ENCODE peak calls at places on chromosome 10, in eight cellular contexts. B is uterus, I is kidney, J is testis, Q is aorta, Y is lower lobe of right lung, D is right lobe of liver, G is OCI-LY7. F is an unnamed sample. For H3K36me3, the result is how much of the 10 kb centered on the place peaks cover.

GRCh38 chr10:124587811-124588211 is 126.2 kb downstream of the LHPP start:
- DNase-seq in B (no peak), I (peak), J (no peak), Q (peak), Y (no peak), D (no peak), G (no peak), F (peak)

GRCh38 chr10:97463363-97464132 is 17.6 kb downstream of the ZDHHC16 start:
- DNase-seq in B (no peak), I (no peak), J (peak), Q (no peak), Y (no peak), D (peak), G (peak), F (peak)

GRCh38 chr10:31426425-31426824 is 107.4 kb downstream of the ZEB1 start:
- DNase-seq in B (no peak), I (no peak), J (no peak), Q (no peak), Y (no peak), D (no peak), G (no peak), F (no peak)

GRCh38 chr10:24551161-24551560 is 172.5 kb downstream of the ARHGAP21 start:
- DNase-seq in B (no peak), I (no peak), J (no peak), Q (no peak), Y (no peak), D (no peak), G (no peak), F (no peak)

GRCh38 chr10:113853577-113854018 is 284 bp downstream of the DCLRE1A start:
- DNase-seq in B (no peak), I (no peak), J (no peak), Q (no peak), Y (no peak), D (no peak), G (no peak), F (no peak)

GRCh38 chr10:16779375-16779774 is 37.8 kb downstream of the RSU1 start:
- DNase-seq in B (no peak), I (no peak), J (no peak), Q (no peak), Y (no peak), D (no peak), G (no peak), F (no peak)

GRCh38 chr10:52571516-52572182 is 200.9 kb downstream of the MBL2 start:
- DNase-seq in B (no peak), I (no peak), J (no peak), Q (no peak), Y (no peak), D (no peak), G (no peak), F (no peak)

GRCh38 chr10:121608669-121609190 is 10.5 kb upstream of the FGFR2 start:
- DNase-seq in B (peak), I (peak), J (peak), Q (peak), Y (peak), D (peak), G (peak), F (peak)

GRCh38 chr10:127881262-127881661 is 11.5 kb downstream of the CLRN3 start:
- DNase-seq in B (no peak), I (no peak), J (no peak), Q (no peak), Y (no peak), D (no peak), G (no peak), F (no peak)

GRCh38 chr10:29555746-29556481 is 78.9 kb downstream of the SVIL start:
- DNase-seq in B (peak), I (no peak), J (no peak), Q (no peak), Y (no peak), D (no peak), G (no peak), F (no peak)

GRCh38 chr10:34808789-34809745 is 6.0 kb downstream of the PARD3 start:
- DNase-seq in B (peak), I (peak), J (peak), Q (no peak), Y (peak), D (no peak), G (no peak), F (peak)

GRCh38 chr10:16408379-16408778 is 28.4 kb upstream of the PTER start:
- DNase-seq in B (no peak), I (no peak), J (no peak), Q (no peak), Y (no peak), D (no peak), G (no peak), F (no peak)

GRCh38 chr10:98030093-98030821 is at the start of gene CRTAC1:
- DNase-seq in B (peak), I (peak), J (peak), Q (peak), Y (peak), D (no peak), G (no peak), F (peak)

GRCh38 chr10:34768261-34768971 is 46.7 kb downstream of the PARD3 start:
- DNase-seq in B (peak), I (peak), J (peak), Q (peak), Y (peak), D (peak), G (no peak), F (no peak)

GRCh38 chr10:80486151-80486692 is 32.1 kb downstream of the TSPAN14 start:
- DNase-seq in B (no peak), I (no peak), J (no peak), Q (peak), Y (no peak), D (no peak), G (no peak), F (no peak)

GRCh38 chr10:30294506-30295280 is 54.4 kb downstream of the MTPAP start:
- DNase-seq in B (no peak), I (no peak), J (no peak), Q (no peak), Y (no peak), D (no peak), G (no peak), F (no peak)

GRCh38 chr10:93600861-93601773 is at the start of gene RBP4:
- DNase-seq in B (no peak), I (peak), J (peak), Q (peak), Y (no peak), D (peak), G (no peak), F (peak)

GRCh38 chr10:31272841-31273240 is 46.2 kb upstream of the ZEB1 start:
- DNase-seq in B (no peak), I (no peak), J (no peak), Q (no peak), Y (no peak), D (no peak), G (no peak), F (no peak)

GRCh38 chr10:103717341-103718246 is 137.8 kb downstream of the SH3PXD2A start:
- DNase-seq in B (no peak), I (no peak), J (no peak), Q (no peak), Y (no peak), D (no peak), G (no peak), F (peak)

GRCh38 chr10:129122846-129123245 is 344.2 kb upstream of the MGMT start:
- DNase-seq in B (no peak), I (no peak), J (no peak), Q (no peak), Y (no peak), D (no peak), G (no peak), F (no peak)

GRCh38 chr10:130686680-130687300 is 550.6 kb downstream of the GLRX3 start:
- DNase-seq in B (no peak), I (no peak), J (peak), Q (no peak), Y (no peak), D (no peak), G (no peak), F (peak)

GRCh38 chr10:119165171-119166110 is at the start of gene SFXN4:
- DNase-seq in B (peak), I (peak), J (peak), Q (peak), Y (peak), D (peak), G (peak), F (peak)

GRCh38 chr10:79316671-79317431 is 30.4 kb upstream of the PPIF start:
- DNase-seq in B (no peak), I (no peak), J (no peak), Q (peak), Y (peak), D (no peak), G (peak), F (peak)

GRCh38 chr10:6059506-6059905 is 2.7 kb downstream of the IL2RA start:
- DNase-seq in B (no peak), I (no peak), J (no peak), Q (no peak), Y (no peak), D (peak), G (no peak), F (no peak)

GRCh38 chr10:35896011-35896410 is 253.9 kb upstream of the FZD8 start:
- DNase-seq in B (no peak), I (no peak), J (no peak), Q (no peak), Y (no peak), D (no peak), G (no peak), F (no peak)

GRCh38 chr10:92527716-92528115 is 46.2 kb downstream of the IDE start:
- DNase-seq in B (no peak), I (no peak), J (no peak), Q (no peak), Y (no peak), D (no peak), G (no peak), F (no peak)
- H3K4me3 ChIP-seq in B (no peak), I (no peak), J (no peak), Q (no peak), Y (no peak), D (no peak), G (no peak), F (no peak)

DNA sequence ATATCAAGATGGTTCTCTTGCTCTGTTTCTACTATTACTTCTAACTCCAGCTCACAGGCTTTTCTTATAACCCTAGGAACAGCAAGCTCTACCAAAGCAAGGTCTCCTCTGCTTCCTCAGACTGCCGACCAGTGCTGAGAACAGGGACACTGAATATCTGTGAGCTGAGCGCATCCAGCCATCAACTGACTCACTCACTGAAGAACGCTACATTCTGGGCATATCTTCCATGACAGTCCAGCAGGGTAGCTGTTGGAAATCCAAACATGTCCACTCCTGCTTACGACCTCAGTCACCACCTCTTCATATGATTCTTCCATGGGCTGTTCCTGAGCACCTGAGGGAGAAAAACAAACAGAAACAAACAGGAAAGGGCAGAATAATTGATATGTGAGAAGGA is 2.8 kb downstream of the ZNF32 start:
- DNase-seq in B (no peak), I (no peak), J (no peak), Q (no peak), Y (no peak), D (no peak), G (no peak), F (no peak)
- H3K36me3 ChIP-seq in B (under half), I (under half), J (under half), Q (under half), Y (under half), D (under half), G (under half), F (under half)

DNA sequence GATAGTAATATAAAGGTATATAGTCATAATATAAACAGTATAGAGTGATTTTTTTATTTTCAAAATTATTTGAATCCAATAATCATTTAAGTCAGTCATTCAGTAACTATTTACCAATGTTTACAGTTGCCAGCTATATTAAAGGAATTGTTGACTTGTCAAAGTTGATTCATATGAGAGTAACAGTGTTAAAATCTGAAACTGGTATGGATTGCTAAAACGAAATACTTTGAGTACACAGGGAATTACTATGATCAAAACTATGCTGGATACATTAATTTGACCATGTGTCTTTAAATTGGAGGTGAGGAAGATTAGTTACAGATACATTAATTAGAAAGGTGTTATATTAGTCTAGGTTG is 282.6 kb downstream of the ADK start:
- DNase-seq in B (no peak), I (no peak), J (no peak), Q (no peak), Y (no peak), D (no peak), G (no peak), F (no peak)
- H3K4me3 ChIP-seq in B (no peak), I (no peak), J (no peak), Q (no peak), Y (no peak), D (no peak), G (no peak), F (no peak)

DNA sequence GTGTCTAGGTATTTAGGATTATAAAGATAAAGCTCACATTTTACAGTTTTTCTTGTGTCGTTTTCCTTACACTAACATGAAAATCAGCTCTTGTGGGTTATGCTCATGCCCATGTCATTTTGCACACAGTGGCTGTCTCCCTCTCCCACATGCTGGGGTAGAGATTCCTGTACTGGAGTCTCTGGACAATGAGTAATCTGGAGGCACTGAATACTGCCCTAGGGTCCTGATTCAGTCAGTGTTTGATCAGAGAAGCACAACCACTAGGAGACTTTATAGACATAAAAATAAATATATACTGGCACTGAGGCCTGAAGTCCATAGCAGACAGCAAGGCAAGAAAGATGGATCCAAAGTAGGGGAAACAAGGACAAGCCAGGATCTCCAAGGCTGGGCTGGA is 1008.8 kb downstream of the KCNMA1 start:
- DNase-seq in B (no peak), I (no peak), J (no peak), Q (no peak), Y (no peak), D (no peak), G (no peak), F (no peak)
- H3K36me3 ChIP-seq in B (under half), I (under half), J (under half), Q (under half), Y (under half), D (under half), G (under half), F (under half)

GRCh38 chr10:66804911-66805310 is 120.9 kb upstream of the LRRTM3 start:
- DNase-seq in B (no peak), I (no peak), J (no peak), Q (no peak), Y (no peak), D (no peak), G (no peak), F (no peak)

GRCh38 chr10:66795871-66796270 is 130.0 kb upstream of the LRRTM3 start:
- DNase-seq in B (no peak), I (no peak), J (no peak), Q (no peak), Y (no peak), D (no peak), G (no peak), F (no peak)

GRCh38 chr10:66803174-66803573 is 122.7 kb upstream of the LRRTM3 start:
- DNase-seq in B (no peak), I (no peak), J (no peak), Q (no peak), Y (no peak), D (no peak), G (no peak), F (no peak)

DNA sequence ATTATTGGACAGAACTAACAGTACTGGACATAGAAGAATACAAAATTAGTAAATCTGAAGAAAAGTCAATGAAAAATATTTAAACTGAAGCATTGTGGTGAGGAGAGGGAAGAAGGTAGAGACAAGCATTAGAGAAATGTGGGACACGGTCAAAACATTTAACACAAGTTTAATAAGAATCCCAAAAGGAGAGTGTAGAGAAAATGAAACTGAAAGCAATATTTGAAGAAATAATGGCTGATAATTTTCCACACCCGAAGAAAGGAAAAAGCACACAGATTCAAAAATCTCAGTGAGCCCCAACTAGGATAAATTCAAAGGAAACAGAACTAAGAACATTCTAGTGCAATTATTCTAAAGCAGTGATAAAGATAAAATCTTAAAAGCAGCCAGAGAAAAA is 126.4 kb upstream of the LRRTM3 start:
- DNase-seq in B (no peak), I (no peak), J (no peak), Q (no peak), Y (no peak), D (no peak), G (no peak), F (no peak)
- H3K4me3 ChIP-seq in B (no peak), I (no peak), J (no peak), Q (no peak), Y (peak), D (peak), G (no peak), F (no peak)

DNA sequence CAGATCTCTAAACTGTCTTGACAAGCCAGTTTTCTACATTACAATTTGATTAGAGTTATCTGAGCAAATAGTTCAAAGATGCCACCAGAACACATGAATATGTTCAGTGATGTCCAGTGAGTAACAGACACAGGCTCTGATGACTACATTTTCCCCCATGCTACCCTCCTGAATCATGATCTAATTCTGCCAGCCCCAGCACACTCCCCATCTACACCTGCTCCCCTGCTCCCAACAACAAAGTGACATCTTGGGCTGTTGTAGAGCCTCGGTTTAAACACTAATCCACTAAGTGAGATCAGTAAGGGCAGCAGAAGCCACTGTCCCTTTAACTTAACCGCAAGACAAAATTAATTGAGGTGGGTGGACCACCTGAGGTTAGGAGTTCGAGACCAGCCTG is 104.6 kb downstream of the PROSER2 start:
- DNase-seq in B (no peak), I (no peak), J (no peak), Q (no peak), Y (no peak), D (no peak), G (no peak), F (no peak)
- H3K36me3 ChIP-seq in B (under half), I (under half), J (under half), Q (under half), Y (half or more), D (under half), G (half or more), F (under half)

GRCh38 chr10:77629775-77630565 is 7.6 kb downstream of the KCNMA1 start:
- DNase-seq in B (no peak), I (no peak), J (no peak), Q (no peak), Y (no peak), D (peak), G (no peak), F (no peak)
- H3K4me3 ChIP-seq in B (no peak), I (no peak), J (no peak), Q (no peak), Y (no peak), D (no peak), G (no peak), F (no peak)

GRCh38 chr10:7171825-7172224 is 239.0 kb downstream of the SFMBT2 start:
- DNase-seq in B (no peak), I (no peak), J (no peak), Q (no peak), Y (no peak), D (peak), G (no peak), F (peak)
- H3K36me3 ChIP-seq in B (under half), I (under half), J (under half), Q (under half), Y (half or more), D (under half), G (under half), F (under half)

GRCh38 chr10:28533571-28534304 is 820 bp downstream of the WAC start:
- DNase-seq in B (peak), I (peak), J (peak), Q (peak), Y (peak), D (peak), G (peak), F (peak)
- H3K4me3 ChIP-seq in B (peak), I (peak), J (peak), Q (peak), Y (peak), D (peak), G (peak), F (peak)